ENCODE peak calls at places on chromosomes 6 and 20, in six cellular contexts. D is heart left ventricle, Q is fibroblast of mammary gland, G is IMR-90, T is HFF-Myc, O is uterus. R is an unnamed sample.

GRCh38 chr6:123770247-123770949 is 33.3 kb upstream of the NKAIN2 start:
- DNase-seq in G (no peak), O (no peak), T (no peak), D (no peak), Q (no peak), R (no peak)

GRCh38 chr6:111250743-111251406 is 163.6 kb downstream of the SLC16A10 start:
- DNase-seq in G (no peak), T (no peak), D (no peak), O (no peak), Q (no peak), R (no peak)

GRCh38 chr20:31707994-31708744 is 14.5 kb downstream of the BCL2L1 start:
- DNase-seq in T (no peak), D (peak; percentile 70), Q (no peak), G (no peak), O (no peak), R (peak; percentile 54)

GRCh38 chr20:34112600-34113061 is 588 bp upstream of the EIF2S2 start:
- DNase-seq in O (peak; percentile 33), T (no peak), D (no peak), G (peak; percentile 31), Q (peak; percentile 40), R (no peak)

GRCh38 chr6:2396856-2397640 is 151.6 kb upstream of the GMDS start:
- DNase-seq in Q (peak; percentile 60), G (peak; percentile 85), D (no peak), T (peak; percentile 77), O (no peak), R (no peak)

GRCh38 chr6:5541751-5542432 is 280.6 kb downstream of the FARS2 start:
- DNase-seq in Q (peak; percentile 74), D (no peak), G (peak; percentile 33), O (no peak), T (no peak), R (no peak)

GRCh38 chr6:17877890-17878440 is 109.5 kb downstream of the KIF13A start:
- DNase-seq in Q (no peak), T (no peak), D (no peak), O (no peak), G (no peak), R (no peak)

GRCh38 chr6:39707962-39708683 is 17.1 kb downstream of the KIF6 start:
- DNase-seq in Q (peak; percentile 37), T (no peak), D (no peak), G (no peak), O (no peak), R (no peak)

GRCh38 chr20:45878076-45878731 is 2.8 kb upstream of the ZSWIM1 start:
- DNase-seq in G (no peak), Q (peak; percentile 44), D (no peak), O (no peak), T (peak; percentile 40), R (no peak)

GRCh38 chr6:21404577-21404976 is 189.0 kb upstream of the SOX4 start:
- DNase-seq in O (no peak), T (no peak), Q (no peak), G (no peak), D (no peak), R (no peak)

GRCh38 chr20:36052117-36052513 is 83.7 kb downstream of the CNBD2 start:
- DNase-seq in G (no peak), D (no peak), O (no peak), T (no peak), Q (no peak), R (no peak)

GRCh38 chr6:34656378-34657036 is 40.1 kb downstream of the ILRUN start:
- DNase-seq in O (no peak), D (no peak), T (no peak), Q (peak; percentile 92), G (peak; percentile 90), R (no peak)

GRCh38 chr6:73610444-73611275 is 43.1 kb downstream of the SLC17A5 start:
- DNase-seq in O (no peak), T (no peak), D (no peak), Q (peak; percentile 53), G (peak; percentile 66), R (no peak)

GRCh38 chr6:73107016-73107415 is 118.3 kb downstream of the KHDC1L start:
- DNase-seq in D (no peak), Q (no peak), O (no peak), T (no peak), G (no peak), R (no peak)

GRCh38 chr6:30171677-30172471 is 8.5 kb downstream of the TRIM15 start:
- DNase-seq in O (no peak), G (no peak), T (no peak), D (no peak), Q (peak; percentile 19), R (peak; percentile 65)

GRCh38 chr20:48295445-48295903 is 510.2 kb upstream of the SULF2 start:
- DNase-seq in Q (peak; percentile 95), O (peak; percentile 49), T (peak; percentile 96), G (peak; percentile 94), D (no peak), R (no peak)

GRCh38 chr6:36873612-36874011 is 991 bp downstream of the PPIL1 start:
- DNase-seq in D (no peak), O (no peak), T (no peak), G (no peak), Q (no peak), R (no peak)

GRCh38 chr6:33696538-33697518 is 14.7 kb downstream of the UQCC2 start:
- DNase-seq in Q (peak; percentile 85), T (peak; percentile 27), O (peak; percentile 56), G (peak; percentile 61), D (peak; percentile 82), R (peak; percentile 59)

GRCh38 chr20:59835448-59836395 is 97.7 kb downstream of the SYCP2 start:
- DNase-seq in Q (peak; percentile 54), D (no peak), G (peak; percentile 5), T (no peak), O (peak; percentile 47), R (no peak)

GRCh38 chr20:62137092-62137384 is 6.2 kb downstream of the PSMA7 start:
- DNase-seq in T (no peak), D (no peak), O (no peak), Q (no peak), G (no peak), R (no peak)

GRCh38 chr20:62137478-62138203 is 5.6 kb downstream of the PSMA7 start:
- DNase-seq in D (no peak), Q (no peak), O (no peak), T (no peak), G (no peak), R (no peak)

GRCh38 chr20:62138204-62138543 is 5.0 kb downstream of the PSMA7 start:
- DNase-seq in D (no peak), Q (no peak), G (no peak), O (no peak), T (no peak), R (no peak)

GRCh38 chr20:62139636-62140035 is 3.6 kb downstream of the PSMA7 start:
- DNase-seq in O (no peak), G (no peak), T (no peak), D (no peak), Q (no peak), R (no peak)

DNA sequence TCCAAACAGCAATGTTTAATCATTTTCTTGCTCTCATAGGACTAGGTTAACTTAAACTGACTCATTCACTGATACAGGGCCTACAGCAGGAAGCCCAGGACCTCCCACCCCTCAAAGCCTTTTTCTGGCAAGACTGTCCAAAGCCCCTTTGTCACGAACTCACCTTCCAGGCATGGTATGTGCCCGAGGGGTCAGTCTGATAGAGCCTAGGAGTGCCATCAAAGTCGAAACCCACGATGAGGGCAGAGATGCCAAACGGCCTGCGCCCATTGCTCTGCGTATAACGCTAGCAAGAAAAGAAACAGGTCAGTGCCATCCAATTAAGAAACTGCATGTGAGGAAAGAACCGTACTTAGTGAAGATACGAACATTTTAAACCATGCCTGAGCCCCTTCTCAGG is 4.3 kb downstream of the PSMA7 start:
- DNase-seq in Q (no peak), G (no peak), D (no peak), T (no peak), O (no peak), R (no peak)
- TF ChIP-seq CTCF in Q (no peak), G (no peak), D (no peak), T (no peak), O (no peak), R (no peak)

GRCh38 chr20:63330940-63331339 is 30.2 kb downstream of the CHRNA4 start:
- DNase-seq in T (no peak), Q (no peak), G (no peak), D (peak; percentile 56), O (no peak), R (no peak)
- TF ChIP-seq CTCF in T (no peak), Q (no peak), G (no peak), D (no peak), O (no peak), R (no peak)

GRCh38 chr6:4250645-4251044 is 115.3 kb upstream of the ECI2 start:
- DNase-seq in G (no peak), Q (no peak), O (no peak), D (no peak), T (no peak), R (no peak)

GRCh38 chr6:4258733-4259132 is 123.4 kb upstream of the ECI2 start:
- DNase-seq in D (no peak), Q (no peak), O (no peak), G (no peak), T (no peak), R (no peak)

GRCh38 chr6:4256969-4257368 is 121.6 kb upstream of the ECI2 start:
- DNase-seq in T (no peak), O (no peak), G (peak; percentile 34), D (no peak), Q (no peak), R (no peak)

GRCh38 chr6:4259391-4259790 is 124.0 kb upstream of the ECI2 start:
- DNase-seq in Q (no peak), T (no peak), D (no peak), O (no peak), G (no peak), R (no peak)

GRCh38 chr6:4253604-4254211 is 118.3 kb upstream of the ECI2 start:
- DNase-seq in G (peak; percentile 83), D (peak; percentile 52), O (no peak), T (peak; percentile 72), Q (peak; percentile 70), R (no peak)
- TF ChIP-seq CTCF in G (peak; percentile 69), D (peak; percentile 29), O (no peak), T (peak; percentile 75), Q (peak; percentile 71), R (peak; percentile 49)

GRCh38 chr20:47282864-47283263 is 73.6 kb downstream of the ZMYND8 start:
- DNase-seq in O (no peak), G (no peak), T (no peak), D (no peak), Q (no peak), R (no peak)

GRCh38 chr20:47283411-47283810 is 73.1 kb downstream of the ZMYND8 start:
- DNase-seq in G (no peak), Q (no peak), D (no peak), O (no peak), T (no peak), R (no peak)

GRCh38 chr20:47286681-47287080 is 69.8 kb downstream of the ZMYND8 start:
- DNase-seq in T (no peak), O (no peak), G (no peak), D (no peak), Q (no peak), R (no peak)

GRCh38 chr20:47285189-47285588 is 71.3 kb downstream of the ZMYND8 start:
- DNase-seq in T (no peak), Q (no peak), O (no peak), G (no peak), D (no peak), R (no peak)

DNA sequence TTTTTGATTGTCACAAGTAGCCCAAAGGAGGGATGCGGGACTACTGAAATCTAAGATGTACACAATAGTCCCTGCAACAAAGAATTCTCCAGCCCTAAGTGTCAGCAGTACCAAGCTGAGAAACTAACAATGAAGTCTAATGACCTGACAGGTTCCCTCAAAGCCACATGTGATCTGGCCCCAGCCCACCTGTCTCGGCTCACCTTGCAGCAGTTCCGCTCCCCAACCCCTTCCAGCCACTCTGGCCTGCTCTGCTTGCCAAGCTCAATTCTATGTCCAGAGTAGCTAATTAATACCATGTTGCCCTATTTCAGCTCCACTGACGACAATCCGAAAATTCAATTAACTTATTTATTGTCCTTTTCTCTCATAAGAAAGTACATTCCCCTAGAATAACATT is 72.1 kb downstream of the ZMYND8 start:
- DNase-seq in D (no peak), Q (no peak), T (no peak), G (no peak), O (no peak), R (no peak)
- TF ChIP-seq CTCF in D (no peak), Q (no peak), T (no peak), G (no peak), O (no peak), R (no peak)